ENCODE peak calls at places on chromosome 4, in five cellular contexts. T is MCF 10A, N is fibroblast of mammary gland, C is neural crest cell, D is PC-9. Q is an unnamed sample.
A peak's percentile ranks its signal among the peaks of the same experiment; 100 is the strongest.

GRCh38 chr4:179196511-179196910 is 1754.3 kb upstream of the AGA start:
- DNase-seq in T (peak; percentile 17), N (no peak), C (no peak), D (no peak), Q (no peak)

GRCh38 chr4:109735566-109736454 is 5.9 kb upstream of the PLA2G12A start:
- DNase-seq in C (no peak), N (no peak), T (no peak), D (no peak), Q (no peak)

GRCh38 chr4:116561717-116562116 is 523.7 kb downstream of the TRAM1L1 start:
- DNase-seq in D (no peak), T (no peak), N (no peak), C (no peak), Q (no peak)

GRCh38 chr4:17085416-17085815 is 187.0 kb upstream of the LDB2 start:
- DNase-seq in D (no peak), N (no peak), T (no peak), C (no peak), Q (no peak)

GRCh38 chr4:84965558-84966381 is 720 bp downstream of the WDFY3 start:
- DNase-seq in D (peak; percentile 32), C (peak; percentile 60), T (peak; percentile 39), N (peak; percentile 32), Q (peak; percentile 76)

GRCh38 chr4:156774422-156774821 is 197.2 kb downstream of the PDGFC start:
- DNase-seq in C (no peak), T (peak; percentile 80), N (peak; percentile 97), D (no peak), Q (no peak)

GRCh38 chr4:85761803-85762202 is 286.9 kb downstream of the ARHGAP24 start:
- DNase-seq in T (no peak), D (no peak), C (no peak), N (peak; percentile 76), Q (no peak)

GRCh38 chr4:2756691-2757350 is 685 bp upstream of the TNIP2 start:
- DNase-seq in N (no peak), T (no peak), D (no peak), C (no peak), Q (no peak)

GRCh38 chr4:57424231-57424897 is 314.2 kb upstream of the IGFBP7 start:
- DNase-seq in N (peak; percentile 87), D (peak; percentile 37), C (no peak), T (peak; percentile 97), Q (no peak)

GRCh38 chr4:76384052-76384451 is 36.9 kb downstream of the CCDC158 start:
- DNase-seq in C (no peak), T (peak; percentile 71), N (no peak), D (no peak), Q (no peak)

GRCh38 chr4:152278505-152279301 is 257.2 kb downstream of the FBXW7 start:
- DNase-seq in C (no peak), D (no peak), T (no peak), N (no peak), Q (no peak)

DNA sequence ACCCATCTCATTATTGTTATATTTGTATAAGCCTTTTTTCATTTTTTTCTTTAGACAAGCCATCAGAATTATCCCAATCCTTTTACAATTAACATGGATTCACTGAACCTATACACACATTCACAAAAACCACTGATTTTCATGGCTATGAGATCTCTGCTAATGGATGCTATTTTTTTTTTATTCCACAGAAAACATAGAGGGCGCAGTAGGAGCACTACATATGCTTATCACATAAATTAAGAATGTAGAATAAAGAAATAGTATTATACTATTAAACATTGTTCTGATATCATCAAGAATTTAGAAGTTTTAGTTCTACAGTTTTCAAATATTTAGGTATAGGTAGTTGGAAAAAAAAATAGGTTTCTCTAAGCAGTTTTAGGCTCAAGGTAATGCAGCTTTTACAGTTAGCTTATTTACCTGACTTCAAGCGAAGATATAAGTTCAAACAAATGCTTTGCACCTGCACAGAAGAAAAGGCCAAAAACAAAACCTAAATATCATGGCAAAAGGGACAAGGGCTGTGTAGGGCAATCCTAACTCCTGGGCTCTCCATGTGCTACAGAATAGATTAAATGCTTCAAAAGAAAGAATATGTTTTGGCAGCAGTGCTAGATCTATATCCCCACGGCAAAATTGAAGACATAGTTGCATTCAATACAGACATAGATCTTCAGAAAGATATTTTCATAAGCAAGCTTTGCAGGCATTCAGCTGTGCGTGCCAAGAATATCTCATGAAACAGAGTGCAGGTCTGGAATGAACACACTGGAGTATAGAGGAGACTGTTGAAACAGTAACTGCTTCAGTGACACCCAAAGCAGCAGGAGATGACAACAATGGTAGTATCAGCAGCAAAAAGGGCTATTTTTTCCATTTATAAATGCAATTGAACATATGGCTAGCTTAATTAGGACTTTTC is 1477.1 kb downstream of the ARAP2 start:
- DNase-seq in N (no peak), D (no peak), C (no peak), T (no peak), Q (no peak)
- TF ChIP-seq CTCF in N (no peak), D (no peak), C (no peak), T (no peak), Q (no peak)

GRCh38 chr4:13656569-13656988 is 29.1 kb upstream of the BOD1L1 start:
- DNase-seq in N (peak; percentile 78), T (peak; percentile 77), D (peak; percentile 60), C (peak; percentile 62), Q (peak; percentile 55)
- TF ChIP-seq CTCF in N (peak; percentile 71), T (peak; percentile 82), D (peak; percentile 86), C (peak; percentile 85), Q (peak; percentile 90)

DNA sequence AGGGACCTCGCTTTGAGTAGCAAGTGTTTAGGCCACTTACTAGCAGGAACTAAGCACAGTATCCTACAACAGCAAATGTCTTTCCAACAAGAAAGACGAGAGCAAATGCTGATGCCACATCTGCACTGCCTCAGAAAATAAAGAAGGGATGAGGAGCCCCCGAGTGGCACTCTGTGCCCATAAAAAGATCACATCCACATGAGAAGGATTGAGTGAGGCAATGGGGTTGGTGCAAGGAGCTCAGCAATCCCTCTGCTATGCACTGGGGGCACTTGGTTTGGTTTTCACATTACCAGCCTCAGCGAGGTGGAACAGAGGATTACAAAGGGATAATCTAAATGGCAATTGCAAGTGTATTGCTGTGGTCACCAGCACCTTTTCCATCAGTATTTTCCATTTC is 252.8 kb upstream of the SLC7A11 start:
- DNase-seq in N (peak; percentile 10), C (no peak), D (peak; percentile 41), T (peak; percentile 60), Q (peak; percentile 19)
- TF ChIP-seq CTCF in N (no peak), C (no peak), D (peak; percentile 31), T (peak; percentile 41), Q (no peak)

GRCh38 chr4:136829298-136829697 is 703.0 kb downstream of the PCDH18 start:
- DNase-seq in N (no peak), T (no peak), D (no peak), C (no peak), Q (no peak)

DNA sequence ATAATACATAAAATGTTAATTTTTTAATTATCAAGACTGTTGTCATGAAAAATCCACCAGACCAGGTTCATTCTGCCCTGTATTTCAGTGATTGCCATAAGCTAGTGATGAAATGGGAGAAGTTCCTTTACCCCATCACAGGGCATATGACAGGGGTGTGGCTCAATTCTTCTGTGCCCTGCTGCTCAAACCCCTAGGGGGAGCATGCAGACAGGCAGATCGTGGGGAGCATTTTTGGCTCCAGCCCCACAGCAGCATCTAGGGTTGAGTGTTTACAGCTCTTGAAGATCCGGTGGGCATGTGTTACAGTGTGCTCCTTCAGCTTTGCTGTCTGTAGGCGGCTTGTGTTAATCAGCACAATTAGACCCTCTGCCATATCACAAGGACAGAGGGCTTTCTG is 700.7 kb downstream of the PCDH18 start:
- DNase-seq in T (peak; percentile 6), C (no peak), N (no peak), D (no peak), Q (no peak)
- TF ChIP-seq CTCF in T (no peak), C (no peak), N (no peak), D (no peak), Q (no peak)

DNA sequence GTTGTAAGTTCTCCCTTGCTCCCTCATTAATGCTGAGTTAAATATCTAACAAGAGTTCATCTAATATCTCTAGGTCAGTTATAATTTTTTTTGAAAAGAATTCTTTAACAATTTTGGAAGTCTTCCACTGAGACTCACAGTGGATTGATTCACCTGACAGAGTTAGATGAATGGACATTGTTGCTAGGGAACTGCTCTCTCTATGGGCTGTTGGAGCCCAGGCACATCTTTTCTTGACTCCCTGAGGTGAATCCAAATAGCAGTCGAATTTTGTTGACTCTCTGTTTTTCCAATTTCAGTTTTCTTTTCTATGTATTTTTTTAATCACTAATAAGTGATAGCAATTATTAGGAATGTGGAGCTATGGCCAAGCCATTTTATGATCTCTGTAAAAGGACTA is 996.1 kb upstream of the PABPC4L start:
- DNase-seq in C (no peak), T (no peak), N (no peak), D (no peak), Q (no peak)
- TF ChIP-seq CTCF in C (no peak), T (no peak), N (no peak), D (no peak), Q (no peak)

GRCh38 chr4:180953572-180953971 is 1289.6 kb upstream of the TENM3 start:
- DNase-seq in D (no peak), T (peak; percentile 15), C (no peak), N (no peak), Q (peak; percentile 28)
- TF ChIP-seq CTCF in D (no peak), T (no peak), C (peak; percentile 25), N (peak; percentile 23), Q (no peak)

DNA sequence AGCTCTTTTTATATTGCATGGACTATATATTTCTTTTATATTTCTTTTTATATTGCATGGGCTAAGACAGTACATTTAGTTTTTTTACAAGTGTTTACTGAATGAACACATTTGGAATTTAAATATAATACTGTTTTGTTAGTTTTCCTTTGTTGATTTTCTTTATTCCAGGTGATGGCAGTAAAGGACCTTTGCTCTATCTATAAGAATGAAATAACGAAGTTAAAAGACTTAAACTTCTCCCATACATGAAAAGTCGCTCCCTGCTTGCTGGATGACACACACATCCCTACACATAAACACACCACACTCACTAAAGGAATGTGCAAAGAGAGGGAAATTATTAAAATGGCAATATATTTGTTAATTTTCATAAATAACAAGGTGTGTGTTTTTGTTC is 102.5 kb upstream of the ANXA10 start:
- DNase-seq in C (no peak), D (no peak), N (no peak), T (no peak), Q (no peak)
- TF ChIP-seq CTCF in C (no peak), D (no peak), N (no peak), T (no peak), Q (no peak)

GRCh38 chr4:5749568-5749967 is 38.6 kb downstream of the EVC start:
- DNase-seq in N (no peak), C (no peak), T (no peak), D (no peak), Q (no peak)

GRCh38 chr4:5746829-5747745 is 36.1 kb downstream of the EVC start:
- DNase-seq in T (no peak), N (peak; percentile 86), D (no peak), C (no peak), Q (no peak)

GRCh38 chr4:5746250-5746649 is 35.2 kb downstream of the EVC start:
- DNase-seq in C (no peak), N (no peak), T (no peak), D (no peak), Q (no peak)

GRCh38 chr4:5750052-5750950 is 39.3 kb downstream of the EVC start:
- DNase-seq in C (no peak), N (peak; percentile 88), D (no peak), T (no peak), Q (no peak)

GRCh38 chr4:5747746-5748365 is 36.9 kb downstream of the EVC start:
- DNase-seq in C (no peak), D (peak; percentile 37), N (peak; percentile 100), T (no peak), Q (no peak)
- TF ChIP-seq CTCF in C (no peak), D (no peak), N (no peak), T (no peak), Q (no peak)

Q was measured in endothelial cell.